ENCODE peak calls at places on chromosomes 6 and 20, in four cellular contexts. One of them, this sample, is unnamed.

GRCh38 chr6:43242908-43243648 is at the start of gene TTBK1:
- DNase-seq in C1 segment of cervical spinal cord: peak; percentile 25
- DNase-seq in glomerular endothelial cell: no peak
- DNase-seq in adrenal gland: no peak
- DNase-seq in this sample: peak; percentile 31

GRCh38 chr6:97068211-97068610 is 143.7 kb downstream of the KLHL32 start:
- DNase-seq in C1 segment of cervical spinal cord: no peak
- DNase-seq in glomerular endothelial cell: peak; percentile 14
- DNase-seq in adrenal gland: peak; percentile 14
- DNase-seq in this sample: no peak

GRCh38 chr6:18245642-18246041 is 18.7 kb downstream of the DEK start:
- DNase-seq in C1 segment of cervical spinal cord: no peak
- DNase-seq in glomerular endothelial cell: no peak
- DNase-seq in adrenal gland: no peak
- DNase-seq in this sample: no peak

GRCh38 chr6:2103644-2104523 is 141.5 kb downstream of the GMDS start:
- DNase-seq in C1 segment of cervical spinal cord: no peak
- DNase-seq in glomerular endothelial cell: no peak
- DNase-seq in adrenal gland: no peak
- DNase-seq in this sample: no peak

GRCh38 chr6:113859349-113860164 is 2.4 kb downstream of the MARCKS start:
- DNase-seq in C1 segment of cervical spinal cord: peak; percentile 56
- DNase-seq in glomerular endothelial cell: no peak
- DNase-seq in adrenal gland: peak; percentile 16
- DNase-seq in this sample: peak; percentile 11

GRCh38 chr20:36086767-36087166 is 67.8 kb upstream of the EPB41L1 start:
- DNase-seq in C1 segment of cervical spinal cord: no peak
- DNase-seq in glomerular endothelial cell: no peak
- DNase-seq in adrenal gland: no peak
- DNase-seq in this sample: no peak

GRCh38 chr20:46802696-46803445 is 91.8 kb upstream of the EYA2 start:
- DNase-seq in C1 segment of cervical spinal cord: no peak
- DNase-seq in glomerular endothelial cell: no peak
- DNase-seq in adrenal gland: no peak
- DNase-seq in this sample: no peak

GRCh38 chr6:23081701-23082100 is 512.3 kb downstream of the HDGFL1 start:
- DNase-seq in C1 segment of cervical spinal cord: no peak
- DNase-seq in glomerular endothelial cell: no peak
- DNase-seq in adrenal gland: no peak
- DNase-seq in this sample: no peak

GRCh38 chr20:43977962-43978361 is 63.3 kb downstream of the TOX2 start:
- DNase-seq in C1 segment of cervical spinal cord: no peak
- DNase-seq in glomerular endothelial cell: no peak
- DNase-seq in adrenal gland: no peak
- DNase-seq in this sample: no peak

GRCh38 chr20:278607-279571 is 11.7 kb downstream of the C20orf96 start:
- DNase-seq in C1 segment of cervical spinal cord: no peak
- DNase-seq in glomerular endothelial cell: no peak
- DNase-seq in adrenal gland: peak; percentile 61
- DNase-seq in this sample: no peak

This sample was measured in caudate nucleus.